ENCODE peak calls at places on chromosomes 2 and 18, in seven cellular contexts. X is spleen, H is IMR-90, R is adrenal gland, J is uterus, Q is stomach, K is body of pancreas. Y is an unnamed sample.

GRCh38 chr2:170689481-170689880 is 25.7 kb upstream of the SP5 start:
- DNase-seq in X (no peak), H (no peak), R (no peak), J (no peak), Q (no peak), K (no peak), Y (no peak)

GRCh38 chr2:9347411-9347853 is 75.9 kb downstream of the ITGB1BP1 start:
- DNase-seq in X (no peak), H (no peak), R (peak), J (peak), Q (peak), K (peak), Y (no peak)

GRCh38 chr18:34207344-34207851 is 17.3 kb downstream of the NOL4 start:
- DNase-seq in X (no peak), H (no peak), R (no peak), J (no peak), Q (no peak), K (no peak), Y (no peak)

GRCh38 chr2:30361751-30362394 is 85.2 kb upstream of the LCLAT1 start:
- DNase-seq in X (no peak), H (no peak), R (no peak), J (no peak), Q (no peak), K (no peak), Y (no peak)

GRCh38 chr2:43086451-43087221 is 139.8 kb downstream of the ZFP36L2 start:
- DNase-seq in X (no peak), H (peak), R (peak), J (peak), Q (no peak), K (peak), Y (no peak)

GRCh38 chr2:238449909-238450417 is 23.2 kb downstream of the ASB1 start:
- DNase-seq in X (peak), H (peak), R (peak), J (peak), Q (no peak), K (peak), Y (peak)

GRCh38 chr2:108447947-108448677 is 894 bp upstream of the GCC2 start:
- DNase-seq in X (no peak), H (no peak), R (no peak), J (no peak), Q (peak), K (no peak), Y (no peak)

GRCh38 chr2:133459590-133459989 is 108.7 kb downstream of the NCKAP5 start:
- DNase-seq in X (no peak), H (no peak), R (no peak), J (no peak), Q (no peak), K (no peak), Y (no peak)

GRCh38 chr2:22829806-22830205 is 555.2 kb upstream of the KLHL29 start:
- DNase-seq in X (no peak), H (no peak), R (no peak), J (no peak), Q (no peak), K (no peak), Y (no peak)

GRCh38 chr18:37778417-37779165 is 213.0 kb upstream of the CELF4 start:
- DNase-seq in X (peak), H (no peak), R (peak), J (no peak), Q (peak), K (peak), Y (peak)

GRCh38 chr2:64932327-64933216 is 56.6 kb upstream of the SLC1A4 start:
- DNase-seq in X (no peak), H (no peak), R (no peak), J (no peak), Q (no peak), K (no peak), Y (no peak)

GRCh38 chr2:192196451-192197194 is 1.9 kb upstream of the TMEFF2 start:
- DNase-seq in X (no peak), H (no peak), R (no peak), J (no peak), Q (no peak), K (no peak), Y (no peak)

GRCh38 chr2:73979686-73980085 is 5.0 kb upstream of the TET3 start:
- DNase-seq in X (no peak), H (peak), R (peak), J (no peak), Q (no peak), K (no peak), Y (no peak)

GRCh38 chr2:196915512-196916189 is 10.9 kb downstream of the PGAP1 start:
- DNase-seq in X (no peak), H (no peak), R (no peak), J (no peak), Q (no peak), K (no peak), Y (no peak)

GRCh38 chr2:121648206-121648605 is 1.1 kb downstream of the CLASP1 start:
- DNase-seq in X (no peak), H (peak), R (no peak), J (no peak), Q (no peak), K (no peak), Y (no peak)

GRCh38 chr2:62540786-62541168 is 34.8 kb upstream of the TMEM17 start:
- DNase-seq in X (no peak), H (no peak), R (no peak), J (no peak), Q (no peak), K (no peak), Y (no peak)

DNA sequence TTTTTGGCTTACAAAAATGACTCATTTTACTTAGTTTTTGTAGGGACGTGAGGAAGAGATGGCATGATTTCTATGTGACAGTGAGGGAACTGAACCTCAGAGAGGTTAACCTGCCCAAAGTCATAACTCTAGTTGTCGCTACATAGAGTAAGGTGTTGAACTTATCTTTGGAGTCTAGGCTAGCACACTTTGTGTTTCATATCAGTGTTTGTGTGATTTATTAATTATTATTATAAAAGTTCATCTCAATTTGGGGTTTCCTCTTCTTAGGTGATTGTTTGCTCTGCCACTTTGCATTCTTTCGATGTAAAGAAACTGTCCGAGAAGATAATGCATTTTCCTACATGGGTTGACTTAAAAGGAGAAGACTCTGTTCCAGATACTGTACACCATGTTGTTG is 28.3 kb downstream of the DDX1 start:
- DNase-seq in X (no peak), H (no peak), R (no peak), J (no peak), Q (no peak), K (no peak), Y (no peak)
- TF ChIP-seq POLR2A in X (no peak), H (no peak), R (no peak), J (no peak), Q (no peak), K (no peak), Y (no peak)

GRCh38 chr18:75209129-75209951 is at the start of gene PTGR3:
- DNase-seq in X (peak), H (peak), R (peak), J (peak), Q (peak), K (peak), Y (peak)
- TF ChIP-seq POLR2A in X (no peak), H (no peak), R (no peak), J (no peak), Q (no peak), K (peak), Y (peak)

DNA sequence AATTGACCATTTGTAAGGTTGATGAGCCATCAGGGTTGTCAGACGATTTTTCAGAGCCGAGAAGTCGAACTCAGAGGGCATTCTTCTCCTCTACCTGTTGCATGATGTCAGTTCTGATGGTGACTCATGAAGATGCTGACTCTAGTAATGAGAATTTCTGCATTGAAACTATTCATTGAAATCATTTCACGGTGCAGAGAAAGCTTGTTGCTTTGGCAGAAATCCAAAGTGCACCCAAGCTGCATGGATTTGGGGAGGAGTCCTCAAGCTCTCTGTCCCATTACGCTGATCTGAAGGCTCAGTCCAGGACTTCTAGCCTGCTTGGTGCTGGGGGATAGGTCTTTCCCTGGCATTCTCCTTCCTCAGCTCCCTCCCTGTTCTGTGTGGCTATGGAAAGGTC is 125.7 kb upstream of the PXDN start:
- DNase-seq in X (no peak), H (no peak), R (no peak), J (no peak), Q (no peak), K (no peak), Y (no peak)
- TF ChIP-seq POLR2A in X (no peak), H (no peak), R (no peak), J (no peak), Q (no peak), K (no peak), Y (no peak)

GRCh38 chr18:44679056-44679911 is 1.4 kb upstream of the SETBP1 start:
- DNase-seq in X (peak), H (peak), R (peak), J (peak), Q (peak), K (peak), Y (peak)
- TF ChIP-seq POLR2A in X (no peak), H (peak), R (no peak), J (peak), Q (no peak), K (peak), Y (peak)

GRCh38 chr2:232888099-232888836 is 18.2 kb downstream of the SNORC start:
- DNase-seq in X (peak), H (no peak), R (no peak), J (no peak), Q (no peak), K (peak), Y (peak)
- TF ChIP-seq POLR2A in X (no peak), H (no peak), R (no peak), J (no peak), Q (no peak), K (no peak), Y (no peak)

GRCh38 chr2:11239718-11240462 is 84.6 kb downstream of the SLC66A3 start:
- DNase-seq in X (no peak), H (peak), R (peak), J (no peak), Q (no peak), K (no peak), Y (no peak)
- TF ChIP-seq POLR2A in X (no peak), H (no peak), R (no peak), J (no peak), Q (no peak), K (no peak), Y (no peak)

GRCh38 chr18:830315-830901 is 18.4 kb upstream of the YES1 start:
- DNase-seq in X (no peak), H (peak), R (peak), J (no peak), Q (no peak), K (no peak), Y (no peak)
- TF ChIP-seq POLR2A in X (no peak), H (no peak), R (no peak), J (no peak), Q (no peak), K (no peak), Y (no peak)

GRCh38 chr2:95402370-95403203 is at the start of gene FAHD2A:
- DNase-seq in X (peak), H (peak), R (peak), J (peak), Q (peak), K (peak), Y (peak)
- TF ChIP-seq POLR2A in X (no peak), H (peak), R (no peak), J (peak), Q (no peak), K (peak), Y (peak)

GRCh38 chr2:70767094-70767698 is 804 bp downstream of the ADD2 start:
- DNase-seq in X (peak), H (no peak), R (no peak), J (no peak), Q (no peak), K (no peak), Y (no peak)
- TF ChIP-seq POLR2A in X (no peak), H (no peak), R (no peak), J (no peak), Q (no peak), K (no peak), Y (no peak)

DNA sequence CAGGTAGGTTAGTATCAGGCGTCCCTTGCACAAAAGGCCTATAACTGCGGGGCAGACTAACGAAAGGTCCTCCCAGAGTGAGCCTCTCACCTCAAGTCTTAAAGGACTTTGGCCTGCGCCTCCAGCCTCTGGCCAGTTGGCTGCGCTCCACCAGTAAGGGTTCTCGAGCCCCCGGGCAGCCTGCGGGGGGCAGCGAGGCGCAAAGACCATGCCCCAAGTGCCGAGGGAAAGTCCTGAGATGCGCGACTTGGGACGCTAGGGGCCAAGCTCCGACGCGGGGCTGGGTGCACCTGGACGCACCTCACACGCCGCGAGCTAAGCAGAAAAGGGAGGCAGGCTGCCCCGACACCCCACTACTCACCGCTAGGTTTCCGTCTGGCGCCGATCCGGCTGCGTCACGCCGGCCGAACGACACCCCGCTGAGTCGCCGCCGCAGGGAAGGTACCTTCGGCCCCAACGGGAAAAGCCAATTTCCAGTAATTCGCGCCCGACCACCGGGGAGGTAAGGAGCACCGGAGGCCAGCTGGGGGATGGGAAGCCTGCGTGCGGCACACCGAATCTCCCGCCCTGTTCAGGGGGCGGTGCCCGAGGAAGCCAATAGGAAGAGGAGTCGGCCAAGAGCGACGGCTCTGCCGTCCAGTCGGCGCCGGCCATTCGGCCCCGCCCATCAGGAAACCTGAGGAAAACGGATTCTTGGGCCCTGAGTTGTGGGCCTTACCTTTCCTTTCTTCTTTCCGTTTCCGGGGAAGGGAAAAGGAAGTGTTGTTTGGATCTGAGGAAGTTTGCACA is at the start of gene ORC2:
- DNase-seq in X (peak), H (peak), R (peak), J (peak), Q (peak), K (peak), Y (peak)
- TF ChIP-seq POLR2A in X (no peak), H (no peak), R (no peak), J (no peak), Q (no peak), K (peak), Y (no peak)